ENCODE peak calls at places on chromosomes 6 and 20, in five cellular contexts. N, J, B, C and P are unnamed samples.

GRCh38 chr20:19757973-19758887 is at the start of gene RIN2:
- DNase-seq in N (peak; percentile 92), J (peak; percentile 95), B (peak; percentile 79), C (peak; percentile 91), P (peak; percentile 64)

GRCh38 chr20:51424270-51425041 is 118.1 kb downstream of the NFATC2 start:
- DNase-seq in N (no peak), J (no peak), B (no peak), C (no peak), P (no peak)

GRCh38 chr6:1544000-1544399 is 65.7 kb upstream of the FOXC1 start:
- DNase-seq in N (no peak), J (no peak), B (no peak), C (no peak), P (no peak)

GRCh38 chr6:147986891-147987290 is 355.7 kb upstream of the SASH1 start:
- DNase-seq in N (no peak), J (no peak), B (no peak), C (no peak), P (no peak)

GRCh38 chr6:99589290-99589672 is 17.4 kb upstream of the PRDM13 start:
- DNase-seq in N (peak; percentile 47), J (no peak), B (no peak), C (no peak), P (no peak)

GRCh38 chr20:36461600-36462439 is 79.5 kb upstream of the MYL9 start:
- DNase-seq in N (no peak), J (peak; percentile 82), B (peak; percentile 38), C (peak; percentile 83), P (no peak)

GRCh38 chr6:148508401-148509151 is 165.9 kb downstream of the SASH1 start:
- DNase-seq in N (no peak), J (no peak), B (no peak), C (no peak), P (no peak)

GRCh38 chr6:31125586-31126363 is 5.5 kb upstream of the CDSN start:
- DNase-seq in N (no peak), J (no peak), B (peak; percentile 55), C (no peak), P (no peak)

GRCh38 chr6:31729515-31729978 is 448 bp upstream of the DDAH2 start:
- DNase-seq in N (peak; percentile 95), J (peak; percentile 95), B (peak; percentile 83), C (peak; percentile 93), P (peak; percentile 86)

GRCh38 chr6:161498359-161498758 is 224.5 kb upstream of the AGPAT4 start:
- DNase-seq in N (no peak), J (no peak), B (peak; percentile 13), C (no peak), P (no peak)

GRCh38 chr6:53032853-53033252 is 32.4 kb upstream of the FBXO9 start:
- DNase-seq in N (no peak), J (no peak), B (no peak), C (no peak), P (no peak)

GRCh38 chr6:16684896-16685554 is 76.2 kb downstream of the ATXN1 start:
- DNase-seq in N (no peak), J (no peak), B (peak; percentile 90), C (no peak), P (no peak)

GRCh38 chr20:25054133-25054820 is 3.7 kb downstream of the ACSS1 start:
- DNase-seq in N (peak; percentile 51), J (peak; percentile 45), B (no peak), C (no peak), P (no peak)

GRCh38 chr6:19399406-19399805 is 437.8 kb upstream of the ID4 start:
- DNase-seq in N (no peak), J (no peak), B (peak; percentile 77), C (no peak), P (no peak)

GRCh38 chr6:129766959-129767728 is 57.2 kb upstream of the ARHGAP18 start:
- DNase-seq in N (peak; percentile 53), J (peak; percentile 69), B (peak; percentile 69), C (no peak), P (peak; percentile 69)

GRCh38 chr20:43914286-43914685 is 366 bp upstream of the TOX2 start:
- DNase-seq in N (no peak), J (no peak), B (no peak), C (no peak), P (no peak)

GRCh38 chr6:101454106-101454676 is 60.7 kb downstream of the GRIK2 start:
- DNase-seq in N (no peak), J (no peak), B (no peak), C (no peak), P (no peak)

GRCh38 chr20:16428112-16428511 is 145.1 kb downstream of the KIF16B start:
- DNase-seq in N (no peak), J (no peak), B (no peak), C (no peak), P (no peak)

GRCh38 chr6:18039481-18039880 is 52.0 kb upstream of the KIF13A start:
- DNase-seq in N (no peak), J (no peak), B (no peak), C (no peak), P (no peak)

GRCh38 chr6:12595161-12595792 is 121.3 kb upstream of the PHACTR1 start:
- DNase-seq in N (no peak), J (no peak), B (no peak), C (no peak), P (no peak)

GRCh38 chr6:6746334-6746969 is 157.9 kb downstream of the LY86 start:
- DNase-seq in N (no peak), J (no peak), B (no peak), C (peak; percentile 71), P (no peak)

GRCh38 chr20:59176812-59177211 is 13.2 kb downstream of the ZNF831 start:
- DNase-seq in N (no peak), J (no peak), B (no peak), C (no peak), P (no peak)

GRCh38 chr6:72968704-72969103 is 256.6 kb downstream of the KHDC1L start:
- DNase-seq in N (no peak), J (no peak), B (no peak), C (no peak), P (no peak)

GRCh38 chr6:25017932-25018581 is 82.3 kb upstream of the RIPOR2 start:
- DNase-seq in N (no peak), J (peak; percentile 84), B (peak; percentile 67), C (peak; percentile 69), P (no peak)

GRCh38 chr20:44888226-44889103 is 3.0 kb downstream of the YWHAB start:
- DNase-seq in N (no peak), J (no peak), B (no peak), C (no peak), P (no peak)

GRCh38 chr6:57222684-57223077 is 574 bp upstream of the RAB23 start:
- DNase-seq in N (no peak), J (no peak), B (no peak), C (no peak), P (no peak)

GRCh38 chr6:159416891-159417540 is 247.8 kb downstream of the FNDC1 start:
- DNase-seq in N (no peak), J (no peak), B (no peak), C (no peak), P (no peak)

GRCh38 chr6:42168650-42169049 is 4.5 kb upstream of the GUCA1A start:
- DNase-seq in N (no peak), J (no peak), B (no peak), C (no peak), P (no peak)

GRCh38 chr6:36683656-36684446 is 5.3 kb downstream of the CDKN1A start:
- DNase-seq in N (no peak), J (peak; percentile 61), B (no peak), C (no peak), P (no peak)

GRCh38 chr6:7725849-7726415 is at the start of gene BMP6:
- DNase-seq in N (peak; percentile 85), J (peak; percentile 92), B (peak; percentile 71), C (peak; percentile 91), P (peak; percentile 37)

GRCh38 chr20:46328180-46328882 is 20.0 kb upstream of the CDH22 start:
- DNase-seq in N (no peak), J (no peak), B (no peak), C (no peak), P (no peak)

GRCh38 chr20:24994470-24995368 is 2.2 kb upstream of the APMAP start:
- DNase-seq in N (peak; percentile 79), J (peak; percentile 79), B (peak; percentile 79), C (peak; percentile 79), P (peak; percentile 79)

GRCh38 chr6:166904101-166904746 is 52.1 kb downstream of the RNASET2 start:
- DNase-seq in N (no peak), J (no peak), B (peak; percentile 32), C (peak; percentile 61), P (no peak)

GRCh38 chr6:40308533-40309306 is 278.4 kb downstream of the LRFN2 start:
- DNase-seq in N (peak; percentile 60), J (no peak), B (peak; percentile 43), C (no peak), P (no peak)

DNA sequence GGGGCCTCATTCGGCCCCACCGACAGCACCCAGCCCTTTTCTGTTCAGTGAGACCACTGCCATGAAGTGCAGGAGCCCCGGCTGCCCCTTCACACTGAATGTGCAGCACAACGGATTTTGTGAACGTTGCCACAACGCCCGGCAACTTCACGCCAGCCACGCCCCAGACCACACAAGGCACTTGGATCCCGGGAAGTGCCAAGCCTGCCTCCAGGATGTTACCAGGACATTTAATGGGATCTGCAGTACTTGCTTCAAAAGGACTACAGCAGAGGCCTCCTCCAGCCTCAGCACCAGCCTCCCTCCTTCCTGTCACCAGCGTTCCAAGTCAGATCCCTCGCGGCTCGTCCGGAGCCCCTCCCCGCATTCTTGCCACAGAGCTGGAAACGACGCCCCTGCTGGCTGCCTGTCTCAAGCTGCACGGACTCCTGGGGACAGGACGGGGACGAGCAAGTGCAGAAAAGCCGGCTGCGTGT is 11.8 kb downstream of the TNFAIP3 start:
- DNase-seq in N (no peak), J (no peak), B (no peak), C (peak; percentile 81), P (no peak)
- TF ChIP-seq CTCF in N (no peak), J (peak; percentile 23), B (peak; percentile 50), C (peak; percentile 49), P (peak; percentile 10)

DNA sequence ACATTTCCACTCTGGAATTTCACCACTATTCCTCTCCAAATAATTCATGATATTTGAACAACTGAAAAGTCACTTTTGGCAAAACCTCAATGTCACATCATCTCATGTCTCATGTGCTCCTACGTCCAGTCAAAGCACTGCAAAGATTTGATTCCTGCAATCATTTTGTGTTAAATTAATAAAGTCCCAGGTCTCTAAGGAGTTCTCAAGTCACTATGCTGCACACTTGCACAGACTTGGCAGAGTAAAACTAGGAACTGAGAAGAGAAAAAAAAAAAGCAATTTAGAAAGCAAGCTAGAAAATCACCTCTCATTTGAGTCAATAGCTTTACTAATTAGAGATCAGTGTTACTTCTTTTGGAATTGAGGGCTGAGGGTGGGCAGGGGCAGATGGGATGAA is 11.2 kb downstream of the TBX18 start:
- DNase-seq in N (no peak), J (no peak), B (no peak), C (no peak), P (no peak)
- H3K27me3 ChIP-seq in N (no peaks in the 10 kb centered on the region), J (peaks cover 15% of the 10 kb centered on the region), B (no peaks in the 10 kb centered on the region), C (no peaks in the 10 kb centered on the region), P (peaks cover 63% of the 10 kb centered on the region)

GRCh38 chr20:1002682-1003561 is 811 bp upstream of the RSPO4 start:
- DNase-seq in N (no peak), J (peak; percentile 31), B (no peak), C (no peak), P (no peak)
- H3K4me3 ChIP-seq in N (no peak overlapping the region), J (peak overlapping the region; percentile 23), B (no peak overlapping the region), C (no peak overlapping the region), P (no peak overlapping the region)

DNA sequence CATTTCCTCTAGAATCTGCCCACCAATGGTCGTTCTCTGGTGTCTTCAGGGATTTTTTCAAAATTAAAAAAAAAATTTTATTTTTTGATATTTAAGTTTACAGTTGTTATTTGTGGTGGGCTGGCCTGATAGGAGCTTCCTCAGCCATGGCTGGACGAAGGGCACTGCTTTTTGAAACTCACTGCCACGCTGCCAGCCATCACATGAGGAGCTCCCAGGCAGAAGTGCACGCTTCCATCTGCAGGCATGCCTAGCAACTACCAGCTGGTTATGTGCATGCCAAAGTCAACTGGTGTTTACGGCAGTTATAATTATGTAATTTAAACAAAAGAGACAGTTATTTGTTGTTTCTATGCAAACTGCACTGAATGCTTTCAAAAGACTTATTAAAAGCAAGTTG is 105.1 kb downstream of the IRF4 start:
- DNase-seq in N (no peak), J (no peak), B (no peak), C (no peak), P (no peak)
- TF ChIP-seq CTCF in N (no peak), J (no peak), B (no peak), C (no peak), P (no peak)